ENCODE peak calls at places on chromosomes 4 and X, in ten cellular contexts. W is effector memory CD4-positive, alpha-beta T cell; I is aorta; A is MM.1S; H is upper lobe of right lung; G is ascending aorta; T is upper lobe of left lung; D is pancreas; F is endothelial cell of umbilical vein; B is ovary. M is an unnamed sample. For H3K9me3, the result is how much of the 10 kb centered on the place peaks cover.

GRCh38 chr4:180665481-180665880 is 1577.7 kb upstream of the TENM3 start:
- DNase-seq in F (no peak), I (no peak), T (no peak), H (no peak), W (no peak), G (no peak), A (peak), D (no peak), B (no peak), M (no peak)

GRCh38 chr4:185383451-185383850 is 12.3 kb downstream of the LRP2BP start:
- DNase-seq in A (no peak), I (no peak), B (no peak), G (no peak), W (no peak), D (peak), T (no peak), H (no peak), F (no peak), M (no peak)

GRCh38 chr4:55549888-55550287 is 3.2 kb upstream of the CLOCK start:
- DNase-seq in W (no peak), B (no peak), T (no peak), F (no peak), D (no peak), H (no peak), G (no peak), I (no peak), A (no peak), M (no peak)

GRCh38 chrX:21996872-21997271 is 35.3 kb upstream of the PHEX start:
- DNase-seq in F (peak), I (no peak), W (no peak), D (no peak), B (no peak), A (no peak), H (no peak), G (no peak), T (no peak), M (no peak)

GRCh38 chrX:150476183-150476699 is 92.2 kb upstream of the MTM1 start:
- DNase-seq in W (no peak), I (no peak), H (no peak), T (no peak), D (no peak), A (no peak), B (no peak), F (no peak), G (no peak), M (no peak)

GRCh38 chr4:142440093-142440492 is 406.0 kb downstream of the INPP4B start:
- DNase-seq in D (no peak), F (no peak), I (no peak), G (no peak), B (no peak), A (no peak), W (no peak), T (no peak), H (no peak), M (no peak)

GRCh38 chrX:115972717-115973116 is 197.8 kb upstream of the AGTR2 start:
- DNase-seq in B (no peak), I (no peak), H (no peak), F (no peak), W (no peak), A (no peak), D (no peak), T (no peak), G (no peak), M (no peak)

GRCh38 chrX:17459596-17459995 is 84.6 kb downstream of the NHS start:
- DNase-seq in H (no peak), W (no peak), B (no peak), D (no peak), A (no peak), I (no peak), F (no peak), G (no peak), T (no peak), M (no peak)

GRCh38 chr4:90792689-90793088 is 665.5 kb downstream of the CCSER1 start:
- DNase-seq in G (no peak), A (no peak), H (no peak), D (no peak), T (no peak), B (no peak), F (no peak), W (no peak), I (no peak), M (no peak)

GRCh38 chr4:35556387-35556786 is 687.9 kb downstream of the ARAP2 start:
- DNase-seq in D (no peak), A (no peak), G (no peak), F (no peak), W (no peak), B (no peak), I (no peak), H (no peak), T (no peak), M (no peak)

GRCh38 chrX:38142598-38142997 is 78.1 kb downstream of the SRPX start:
- DNase-seq in A (no peak), W (no peak), G (no peak), F (peak), B (peak), D (no peak), I (no peak), T (no peak), H (no peak), M (no peak)

GRCh38 chrX:46310815-46311497 is 234.3 kb downstream of the ZNF674 start:
- DNase-seq in G (no peak), A (no peak), W (no peak), H (no peak), F (no peak), I (no peak), T (no peak), D (no peak), B (no peak), M (no peak)

GRCh38 chrX:1394731-1395501 is 3.0 kb upstream of the SLC25A6 start:
- DNase-seq in I (peak), F (no peak), H (peak), D (no peak), G (no peak), T (no peak), W (no peak), B (peak), A (no peak), M (peak)

GRCh38 chrX:9749141-9749540 is 16.5 kb downstream of the GPR143 start:
- DNase-seq in G (no peak), W (no peak), F (peak), A (no peak), B (no peak), H (no peak), T (no peak), I (no peak), D (no peak), M (no peak)
- H3K9me3 ChIP-seq in G (under half), W (under half), F (under half), A (under half), B (under half), H (under half), T (under half), I (under half), D (under half), M (under half)

GRCh38 chr4:1348746-1349145 is 1.7 kb downstream of the UVSSA start:
- DNase-seq in D (no peak), F (no peak), I (no peak), B (no peak), G (no peak), W (no peak), T (peak), H (no peak), A (no peak), M (no peak)
- H3K4me3 ChIP-seq in D (no peak), F (no peak), I (no peak), B (no peak), G (no peak), W (no peak), T (no peak), H (no peak), A (no peak), M (no peak)

GRCh38 chrX:65994519-65995501 is 45.1 kb downstream of the VSIG4 start:
- DNase-seq in A (no peak), B (no peak), I (no peak), G (no peak), F (no peak), W (no peak), H (no peak), D (no peak), T (no peak), M (no peak)
- H3K9me3 ChIP-seq in A (under half), B (under half), I (under half), G (under half), F (under half), W (under half), H (under half), D (under half), T (under half), M (under half)

GRCh38 chr4:113759696-113760093 is 1.8 kb downstream of the CAMK2D start:
- DNase-seq in I (no peak), H (no peak), D (no peak), F (no peak), G (no peak), T (no peak), A (no peak), B (no peak), W (no peak), M (no peak)

GRCh38 chr4:113756005-113756410 is 5.5 kb downstream of the CAMK2D start:
- DNase-seq in W (no peak), B (no peak), D (no peak), I (no peak), H (no peak), G (no peak), F (peak), A (no peak), T (no peak), M (no peak)

GRCh38 chr4:113760094-113760851 is 1.3 kb downstream of the CAMK2D start:
- DNase-seq in I (peak), F (peak), A (peak), H (peak), D (peak), T (no peak), B (peak), G (no peak), W (no peak), M (no peak)

GRCh38 chr4:113758361-113758760 is 3.2 kb downstream of the CAMK2D start:
- DNase-seq in B (no peak), D (no peak), W (no peak), H (no peak), A (no peak), F (peak), G (no peak), I (no peak), T (no peak), M (no peak)

DNA sequence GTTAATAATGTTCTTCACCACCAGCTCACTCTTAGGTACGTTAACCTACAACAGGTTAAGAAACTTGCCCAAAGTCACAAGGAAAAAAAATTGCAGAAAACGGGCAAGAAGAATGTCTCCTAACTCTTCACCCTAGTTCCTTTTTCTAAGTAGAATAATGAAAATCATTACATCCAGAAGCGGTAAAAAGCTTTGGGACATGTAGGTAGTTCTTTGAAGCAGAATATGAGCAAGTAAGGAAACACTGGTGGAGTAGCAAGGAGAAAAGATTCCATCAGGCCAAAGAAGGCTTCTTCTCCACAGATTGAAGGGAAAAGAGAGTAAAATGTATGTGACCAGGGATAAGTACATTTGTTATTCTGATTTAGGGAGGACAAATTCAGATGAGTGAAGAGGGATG is 4.1 kb downstream of the CAMK2D start:
- DNase-seq in A (no peak), F (no peak), G (no peak), I (no peak), B (no peak), W (no peak), H (no peak), D (no peak), T (no peak), M (no peak)
- H3K4me3 ChIP-seq in A (no peak), F (no peak), G (peak), I (no peak), B (no peak), W (no peak), H (no peak), D (no peak), T (no peak), M (peak)

GRCh38 chrX:82648062-82648461 is 860.0 kb upstream of the POU3F4 start:
- DNase-seq in D (no peak), H (no peak), F (no peak), T (no peak), W (no peak), A (no peak), I (no peak), G (no peak), B (no peak), M (no peak)
- H3K9me3 ChIP-seq in D (under half), H (under half), F (under half), T (under half), W (under half), A (under half), I (under half), G (under half), B (under half), M (under half)

GRCh38 chr4:1900087-1900433 is 28.9 kb downstream of the NSD2 start:
- DNase-seq in T (no peak), W (no peak), A (no peak), I (no peak), H (peak), B (no peak), F (no peak), G (no peak), D (no peak), M (no peak)

GRCh38 chr4:1901127-1901526 is 29.9 kb downstream of the NSD2 start:
- DNase-seq in G (no peak), D (no peak), F (no peak), B (no peak), I (no peak), T (no peak), A (no peak), H (peak), W (no peak), M (no peak)

GRCh38 chr4:1902243-1902642 is 31.1 kb downstream of the NSD2 start:
- DNase-seq in H (peak), F (no peak), D (no peak), B (no peak), A (no peak), G (no peak), I (no peak), T (no peak), W (no peak), M (no peak)

GRCh38 chr4:1899149-1900086 is 28.2 kb downstream of the NSD2 start:
- DNase-seq in I (peak), H (peak), D (peak), F (peak), W (peak), B (peak), G (peak), T (peak), A (peak), M (peak)

GRCh38 chr4:1900624-1901023 is 29.4 kb downstream of the NSD2 start:
- DNase-seq in T (no peak), B (no peak), F (no peak), H (peak), I (no peak), G (no peak), D (no peak), A (no peak), W (no peak), M (no peak)
- H3K4me3 ChIP-seq in T (no peak), B (no peak), F (no peak), H (no peak), I (no peak), G (no peak), D (no peak), A (no peak), W (no peak), M (no peak)

GRCh38 chr4:97366661-97367060 is 776.6 kb downstream of the STPG2 start:
- DNase-seq in A (no peak), F (no peak), D (no peak), W (no peak), G (no peak), H (no peak), B (no peak), T (no peak), I (no peak), M (no peak)
- H3K9me3 ChIP-seq in A (under half), F (under half), D (under half), W (under half), G (under half), H (under half), B (under half), T (under half), I (under half), M (under half)

DNA sequence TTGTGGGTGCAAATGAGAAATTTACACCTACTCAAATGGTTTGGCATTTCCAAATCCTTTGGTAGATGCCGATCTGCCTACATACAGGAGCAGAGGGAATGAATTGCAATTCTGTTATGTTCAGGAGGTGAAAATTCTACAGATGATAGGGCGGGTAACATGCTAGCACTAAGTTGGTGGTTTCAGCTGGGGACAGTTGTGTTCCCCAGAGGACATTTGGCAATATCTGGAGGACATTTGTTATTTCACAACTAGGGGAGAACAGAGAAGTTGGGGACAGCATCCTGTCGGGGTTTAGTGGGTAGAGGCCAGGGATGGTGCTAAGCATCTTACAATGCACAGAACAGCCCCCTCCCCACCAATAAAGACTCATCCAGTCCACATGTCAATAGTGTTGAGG is 96.4 kb upstream of the PUDP start:
- DNase-seq in A (no peak), B (no peak), H (no peak), G (no peak), F (no peak), D (no peak), T (no peak), I (no peak), W (no peak), M (no peak)
- H3K4me3 ChIP-seq in A (no peak), B (no peak), H (no peak), G (no peak), F (no peak), D (no peak), T (no peak), I (no peak), W (no peak), M (no peak)

DNA sequence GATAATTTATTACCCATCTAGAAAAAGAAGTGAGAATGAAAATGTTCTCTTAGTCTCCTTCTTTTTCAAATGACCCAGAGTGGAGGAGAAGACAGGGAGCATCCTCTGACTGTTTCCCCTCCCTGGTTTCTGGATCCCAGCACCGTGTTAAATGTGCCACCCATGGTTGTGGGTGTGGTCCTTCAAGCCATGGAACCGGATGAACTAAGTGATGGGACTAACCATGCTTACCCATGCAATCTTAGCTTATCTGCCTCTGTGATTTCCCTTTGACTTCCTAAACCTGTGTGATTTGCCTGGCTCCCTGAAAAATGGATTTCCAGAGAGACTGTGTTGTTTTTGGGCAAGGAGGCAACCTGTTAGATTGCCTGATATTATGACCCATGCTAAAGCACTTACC is 437.1 kb downstream of the MAGEB5 start:
- DNase-seq in B (no peak), T (no peak), H (no peak), G (no peak), A (no peak), W (no peak), F (peak), I (no peak), D (no peak), M (no peak)
- H3K9me3 ChIP-seq in B (under half), T (under half), H (under half), G (under half), A (under half), W (under half), F (under half), I (under half), D (under half), M (under half)

GRCh38 chrX:23745786-23746185 is 2.7 kb upstream of the ACOT9 start:
- DNase-seq in I (no peak), B (no peak), A (no peak), G (no peak), T (no peak), D (no peak), W (no peak), F (peak), H (no peak), M (no peak)

GRCh38 chrX:23742693-23743622 is at the start of gene ACOT9:
- DNase-seq in T (peak), D (peak), B (peak), H (peak), A (peak), W (peak), G (peak), F (peak), I (peak), M (peak)

GRCh38 chrX:23737413-23737812 is 5.7 kb downstream of the ACOT9 start:
- DNase-seq in W (no peak), H (no peak), G (no peak), I (no peak), B (no peak), A (no peak), F (no peak), T (no peak), D (no peak), M (no peak)

GRCh38 chrX:23742174-23742692 is 843 bp downstream of the ACOT9 start:
- DNase-seq in W (no peak), H (no peak), T (no peak), A (peak), B (peak), I (no peak), D (peak), G (no peak), F (peak), M (peak)
- H3K4me3 ChIP-seq in W (peak), H (peak), T (peak), A (peak), B (peak), I (peak), D (peak), G (peak), F (peak), M (peak)

M was measured in heart right ventricle.